ENCODE peak calls at places on chromosomes 7 and 10, in four cellular contexts. I is heart left ventricle, T is right lobe of liver, Y is adrenal gland. N is an unnamed sample.

GRCh38 chr10:72630144-72630543 is 4.3 kb upstream of the MICU1 start:
- DNase-seq in I (no peak), T (no peak), Y (no peak), N (no peak)

GRCh38 chr7:75962607-75963382 is 31.6 kb downstream of the TMEM120A start:
- DNase-seq in I (no peak), T (no peak), Y (peak; percentile 45), N (no peak)

GRCh38 chr7:39299695-39300094 is 266.5 kb upstream of the YAE1 start:
- DNase-seq in I (no peak), T (no peak), Y (no peak), N (no peak)

GRCh38 chr7:156560075-156560474 is 80.5 kb upstream of the RNF32 start:
- DNase-seq in I (no peak), T (no peak), Y (no peak), N (no peak)

GRCh38 chr10:72320676-72321247 is 34.0 kb downstream of the DNAJB12 start:
- DNase-seq in I (peak; percentile 81), T (peak; percentile 58), Y (peak; percentile 76), N (peak; percentile 89)

GRCh38 chr7:105885386-105886111 is 9.2 kb upstream of the ATXN7L1 start:
- DNase-seq in I (no peak), T (no peak), Y (no peak), N (no peak)

GRCh38 chr10:67837519-67838314 is at the start of gene DNAJC12:
- DNase-seq in I (no peak), T (no peak), Y (no peak), N (no peak)

GRCh38 chr10:117217196-117217761 is 20.0 kb downstream of the KCNK18 start:
- DNase-seq in I (no peak), T (no peak), Y (no peak), N (peak; percentile 62)

GRCh38 chr10:60334991-60335390 is 54.7 kb downstream of the ANK3 start:
- DNase-seq in I (no peak), T (no peak), Y (no peak), N (no peak)

GRCh38 chr10:21807162-21807561 is 196.4 kb downstream of the DNAJC1 start:
- DNase-seq in I (no peak), T (no peak), Y (no peak), N (no peak)

GRCh38 chr10:62037166-62037831 is 135.8 kb downstream of the ARID5B start:
- DNase-seq in I (no peak), T (no peak), Y (no peak), N (no peak)

GRCh38 chr7:77867208-77867915 is 68.8 kb downstream of the PHTF2 start:
- DNase-seq in I (no peak), T (no peak), Y (no peak), N (no peak)

GRCh38 chr7:85828654-85829053 is 641.8 kb upstream of the SEMA3D start:
- DNase-seq in I (no peak), T (no peak), Y (no peak), N (no peak)

GRCh38 chr10:1923998-1924397 is 186.7 kb upstream of the ADARB2 start:
- DNase-seq in I (no peak), T (no peak), Y (no peak), N (no peak)

DNA sequence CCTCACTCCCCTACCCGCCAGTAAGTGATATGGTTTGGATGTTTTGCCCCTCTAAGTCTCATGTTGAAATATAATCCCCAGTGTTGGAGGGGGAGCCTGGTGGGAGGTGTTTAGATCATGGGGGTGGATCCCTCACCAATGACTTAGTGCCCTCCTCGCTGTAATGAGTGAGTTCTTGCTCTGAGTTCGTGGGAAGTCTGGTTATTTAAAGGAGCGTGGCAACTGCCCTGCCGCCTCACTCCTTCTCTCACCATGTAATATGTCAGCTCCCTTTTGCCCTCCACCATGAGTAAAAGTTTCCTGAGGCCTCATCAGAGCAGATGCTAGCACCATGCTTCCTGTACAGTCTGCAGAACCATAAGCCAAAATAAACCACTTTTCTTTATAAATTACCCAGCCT is 61.9 kb downstream of the PKD1L1 start:
- DNase-seq in I (no peak), T (no peak), Y (no peak), N (no peak)
- H3K27me3 ChIP-seq in I (no peaks in the 10 kb centered on the region), T (no peaks in the 10 kb centered on the region), Y (no peaks in the 10 kb centered on the region), N (no peaks in the 10 kb centered on the region)

DNA sequence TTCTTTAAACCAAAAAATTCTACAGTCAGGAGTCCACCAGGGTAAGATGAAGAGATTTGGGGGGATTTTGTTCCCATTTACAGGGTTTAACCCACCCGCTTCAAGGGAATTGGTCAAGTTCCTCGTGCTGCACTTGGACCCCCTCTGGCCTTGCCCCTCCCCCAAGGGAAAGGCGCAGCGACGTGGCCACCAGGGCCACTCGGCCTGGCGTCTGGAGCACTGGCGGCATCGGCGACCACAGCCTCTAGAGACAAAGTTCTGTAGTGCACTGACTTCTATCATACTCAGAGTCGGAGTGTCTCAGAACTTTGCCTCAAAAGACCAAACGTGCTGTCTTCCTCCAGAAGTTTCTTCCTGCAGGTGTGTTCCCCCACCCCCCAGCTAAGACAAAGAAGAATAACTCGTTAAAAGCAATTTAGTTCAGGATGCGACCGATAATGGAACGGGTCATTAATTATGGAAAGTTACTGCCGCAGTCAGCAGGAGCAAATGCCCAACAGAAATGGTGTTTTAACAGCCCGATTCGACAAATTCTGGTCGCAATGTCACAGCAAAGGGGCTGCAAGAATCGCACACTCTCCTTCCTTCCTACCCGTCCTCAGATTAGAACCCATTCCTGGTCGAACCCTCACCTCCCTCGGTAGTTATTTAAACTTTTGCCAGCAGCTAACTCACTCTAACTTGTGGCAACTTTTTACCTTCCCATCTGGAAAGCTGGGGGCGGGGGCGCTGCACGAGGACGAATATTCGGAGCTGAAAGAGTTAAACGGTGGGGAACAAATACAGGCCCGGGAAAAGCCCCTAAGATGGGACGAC is 202.1 kb upstream of the NFE2L3 start:
- DNase-seq in I (no peak), T (peak; percentile 75), Y (peak; percentile 46), N (no peak)
- TF ChIP-seq POLR2A in I (no peak), T (no peak), Y (no peak), N (no peak)

DNA sequence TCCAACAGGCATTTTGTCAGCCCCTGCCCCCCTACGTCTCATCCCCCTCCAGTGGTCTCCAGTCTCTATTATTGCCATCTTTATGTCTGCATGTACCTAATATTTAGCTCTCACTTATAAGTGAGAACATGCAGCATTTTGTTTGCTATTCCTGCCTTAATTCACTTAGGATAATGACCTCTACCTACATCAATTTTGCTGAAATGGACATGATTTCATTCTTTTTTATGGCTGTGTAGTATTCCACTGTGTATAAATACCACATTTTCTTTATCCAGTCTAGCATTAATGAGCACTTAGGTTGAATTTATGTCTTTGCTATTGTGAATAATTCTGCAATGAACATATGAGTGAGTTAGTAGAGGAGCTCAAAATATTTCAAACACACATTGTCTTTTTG is 229.9 kb downstream of the SEMA3E start:
- DNase-seq in I (no peak), T (no peak), Y (no peak), N (no peak)
- H3K4me1 ChIP-seq in I (no peaks in the 10 kb centered on the region), T (no peaks in the 10 kb centered on the region), Y (no peaks in the 10 kb centered on the region), N (no peaks in the 10 kb centered on the region)

GRCh38 chr7:155531686-155532085 is 14.7 kb downstream of the CNPY1 start:
- DNase-seq in I (no peak), T (no peak), Y (no peak), N (peak; percentile 72)
- H3K27me3 ChIP-seq in I (peaks cover 96% of the 10 kb centered on the region), T (peaks cover 8% of the 10 kb centered on the region), Y (peaks cover 63% of the 10 kb centered on the region), N (peaks cover 93% of the 10 kb centered on the region)

GRCh38 chr7:5586279-5586962 is 162.8 kb upstream of the TNRC18 start:
- DNase-seq in I (no peak), T (no peak), Y (no peak), N (no peak)

GRCh38 chr7:5586963-5587348 is 163.3 kb upstream of the TNRC18 start:
- DNase-seq in I (no peak), T (no peak), Y (no peak), N (no peak)

GRCh38 chr7:5584821-5585220 is 161.2 kb upstream of the TNRC18 start:
- DNase-seq in I (no peak), T (no peak), Y (no peak), N (no peak)

GRCh38 chr7:5582532-5582935 is 158.9 kb upstream of the TNRC18 start:
- DNase-seq in I (no peak), T (no peak), Y (no peak), N (no peak)

DNA sequence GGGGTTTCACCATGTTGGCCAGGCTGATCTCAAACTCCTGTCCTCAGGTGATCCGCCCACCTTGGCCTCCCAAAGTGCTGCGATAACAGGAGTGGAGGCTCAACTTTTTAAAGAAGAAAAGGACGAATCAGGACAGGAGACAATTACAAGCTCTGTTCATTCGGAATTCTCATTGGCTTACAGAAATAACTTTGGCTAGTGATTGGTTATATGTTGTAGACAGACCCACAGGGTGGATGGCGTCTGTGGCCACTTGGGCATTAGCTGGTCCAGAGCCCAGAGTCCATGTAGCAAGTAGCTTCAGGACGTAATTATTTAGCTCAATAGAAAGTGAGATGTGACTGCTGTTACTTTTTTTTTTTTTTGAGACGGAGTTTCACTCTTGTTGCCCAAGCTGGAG is 160.5 kb upstream of the TNRC18 start:
- DNase-seq in I (no peak), T (no peak), Y (no peak), N (no peak)
- TF ChIP-seq POLR2A in I (no peak), T (no peak), Y (no peak), N (no peak)

N was measured in suprapubic skin.